ENCODE peak calls at places on chromosome 1, in eight cellular contexts. N is psoas muscle, R is stomach, D is GDM1, T is NCI-H510A treated with DMSO at 0.1 percent for 48 hours, S is cardiac fibroblast, P is left colon, W is ureter. Z is an unnamed sample.

GRCh38 chr1:227369102-227369760 is 50.9 kb upstream of the CDC42BPA start:
- DNase-seq in P (no peak), D (no peak), S (no peak), T (no peak), W (no peak), N (no peak), R (no peak), Z (no peak)

GRCh38 chr1:64245495-64245894 is 42.1 kb downstream of the UBE2U start:
- DNase-seq in W (no peak), R (no peak), S (no peak), P (peak; percentile 12), N (no peak), T (no peak), D (no peak), Z (no peak)

GRCh38 chr1:116743535-116743934 is 10.7 kb upstream of the CD2 start:
- DNase-seq in D (no peak), R (no peak), P (no peak), N (no peak), T (no peak), S (no peak), W (no peak), Z (no peak)

GRCh38 chr1:6260433-6260934 is 414 bp downstream of the GPR153 start:
- DNase-seq in W (no peak), N (peak; percentile 64), D (no peak), S (no peak), R (no peak), T (peak; percentile 77), P (no peak), Z (no peak)

GRCh38 chr1:204313675-204314074 is 46.1 kb downstream of the PLEKHA6 start:
- DNase-seq in T (peak; percentile 76), W (no peak), R (no peak), S (no peak), P (no peak), N (no peak), D (no peak), Z (no peak)

GRCh38 chr1:150875197-150876110 is 945 bp downstream of the ARNT start:
- DNase-seq in N (no peak), W (no peak), S (no peak), D (no peak), R (no peak), T (no peak), P (peak; percentile 28), Z (no peak)

GRCh38 chr1:93750946-93751345 is 69.3 kb upstream of the BCAR3 start:
- DNase-seq in P (no peak), S (no peak), T (no peak), R (no peak), W (no peak), D (no peak), N (no peak), Z (no peak)

GRCh38 chr1:208988811-208989222 is 594.7 kb upstream of the CAMK1G start:
- DNase-seq in T (peak; percentile 54), S (peak; percentile 39), P (peak; percentile 17), D (peak; percentile 10), R (no peak), W (no peak), N (no peak), Z (no peak)

GRCh38 chr1:198934901-198935301 is 296.1 kb downstream of the PTPRC start:
- DNase-seq in R (no peak), S (peak; percentile 64), P (no peak), N (no peak), T (no peak), W (no peak), D (peak; percentile 34), Z (no peak)

GRCh38 chr1:92736395-92736794 is 48.5 kb downstream of the EVI5 start:
- DNase-seq in T (peak; percentile 53), R (no peak), P (no peak), S (peak; percentile 40), N (no peak), W (no peak), D (no peak), Z (no peak)

GRCh38 chr1:31802190-31803150 is 13.4 kb downstream of the SPOCD1 start:
- DNase-seq in W (peak; percentile 19), S (peak; percentile 53), D (no peak), N (no peak), P (no peak), R (no peak), T (no peak), Z (no peak)

GRCh38 chr1:6807782-6808181 is 22.5 kb downstream of the CAMTA1 start:
- DNase-seq in W (no peak), S (no peak), R (no peak), T (no peak), P (no peak), D (no peak), N (no peak), Z (no peak)

GRCh38 chr1:199710974-199711373 is 316.5 kb upstream of the NR5A2 start:
- DNase-seq in P (no peak), T (no peak), R (no peak), W (no peak), D (no peak), N (no peak), S (no peak), Z (no peak)

GRCh38 chr1:188937965-188938551 is 1539.6 kb downstream of the BRINP3 start:
- DNase-seq in T (peak; percentile 6), D (no peak), P (no peak), N (no peak), W (no peak), S (no peak), R (no peak), Z (peak; percentile 26)

GRCh38 chr1:42259739-42260064 is 75.3 kb downstream of the FOXJ3 start:
- DNase-seq in R (no peak), P (no peak), W (no peak), N (no peak), T (no peak), D (no peak), S (peak; percentile 41), Z (no peak)

GRCh38 chr1:185861630-185862029 is 127.4 kb downstream of the HMCN1 start:
- DNase-seq in S (peak; percentile 49), D (no peak), N (no peak), W (no peak), R (no peak), P (no peak), T (peak; percentile 50), Z (no peak)

GRCh38 chr1:20739225-20739624 is 6.7 kb upstream of the SH2D5 start:
- DNase-seq in P (no peak), W (no peak), S (peak; percentile 67), R (no peak), T (no peak), D (no peak), N (no peak), Z (no peak)

GRCh38 chr1:210407207-210407886 is 78.6 kb downstream of the HHAT start:
- DNase-seq in T (peak; percentile 85), N (peak; percentile 74), S (peak; percentile 59), P (peak; percentile 83), W (peak; percentile 70), R (peak; percentile 77), D (peak; percentile 30), Z (peak; percentile 27)

GRCh38 chr1:19087737-19088594 is 122.1 kb downstream of the UBR4 start:
- DNase-seq in W (no peak), P (no peak), S (no peak), N (no peak), D (no peak), T (no peak), R (no peak), Z (no peak)

GRCh38 chr1:8276173-8276914 is 41.6 kb upstream of the SLC45A1 start:
- DNase-seq in W (no peak), R (no peak), S (no peak), T (no peak), D (no peak), N (no peak), P (no peak), Z (no peak)

GRCh38 chr1:43277116-43277876 is 7.5 kb downstream of the TMEM125 start:
- DNase-seq in P (peak; percentile 4), D (no peak), T (no peak), W (no peak), S (no peak), R (no peak), N (no peak), Z (no peak)

GRCh38 chr1:177164380-177165068 is at the start of gene ASTN1:
- DNase-seq in P (no peak), N (no peak), D (no peak), S (no peak), T (peak; percentile 34), R (no peak), W (no peak), Z (no peak)

GRCh38 chr1:32636793-32637561 is 13.4 kb downstream of the ZBTB8OS start:
- DNase-seq in N (no peak), T (no peak), R (no peak), P (no peak), S (no peak), D (no peak), W (no peak), Z (no peak)

GRCh38 chr1:239772456-239772855 is 319.2 kb upstream of the FMN2 start:
- DNase-seq in W (no peak), R (no peak), P (no peak), D (no peak), T (no peak), S (no peak), N (no peak), Z (no peak)

GRCh38 chr1:172895050-172895460 is 155.7 kb downstream of the TNFSF18 start:
- DNase-seq in W (no peak), S (peak; percentile 57), R (no peak), D (no peak), N (no peak), T (peak; percentile 25), P (no peak), Z (no peak)